ENCODE peak calls at places on chromosomes 7 and 10, in nine cellular contexts. P is HCT116, C is SK-N-SH, I is neural progenitor cell, S is MM.1S, B is GM23248, J is PC-3, G is hepatocyte, V is GM23338. E is an unnamed sample. For H3K79me2, the result is how much of the 10 kb centered on the place peaks cover.

GRCh38 chr10:21527634-21528451 is 2.4 kb upstream of the SKIDA1 start:
- DNase-seq in B (peak), V (no peak), S (no peak), C (no peak), P (no peak), J (peak), I (no peak), G (no peak), E (no peak)

GRCh38 chr7:140593583-140593982 is 47.0 kb downstream of the DENND2A start:
- DNase-seq in J (no peak), C (no peak), V (no peak), S (no peak), P (no peak), I (no peak), B (no peak), G (no peak), E (no peak)

GRCh38 chr7:151817315-151817690 is 59.6 kb downstream of the PRKAG2 start:
- DNase-seq in I (no peak), B (no peak), G (no peak), C (no peak), P (no peak), V (no peak), J (no peak), S (no peak), E (no peak)

GRCh38 chr10:3107426-3107961 is 40.1 kb downstream of the PFKP start:
- DNase-seq in P (no peak), I (no peak), C (no peak), J (no peak), S (no peak), V (no peak), B (peak), G (no peak), E (no peak)

GRCh38 chr7:2732388-2732787 is 44.4 kb downstream of the AMZ1 start:
- DNase-seq in I (no peak), C (no peak), P (no peak), J (no peak), V (no peak), B (no peak), G (no peak), S (no peak), E (no peak)

GRCh38 chr7:82444220-82445049 is 858 bp upstream of the CACNA2D1 start:
- DNase-seq in S (peak), P (no peak), V (peak), I (peak), G (no peak), B (no peak), J (peak), C (no peak), E (no peak)

GRCh38 chr7:33998487-33998886 is 93.1 kb downstream of the BMPER start:
- DNase-seq in G (no peak), C (no peak), V (no peak), B (no peak), S (no peak), P (no peak), J (no peak), I (no peak), E (no peak)

GRCh38 chr10:1354776-1355435 is 298.7 kb downstream of the WDR37 start:
- DNase-seq in G (no peak), J (no peak), P (no peak), V (no peak), B (no peak), I (no peak), S (no peak), C (no peak), E (no peak)

GRCh38 chr7:1014681-1015080 is 29.7 kb upstream of the GPR146 start:
- DNase-seq in I (no peak), S (no peak), C (no peak), B (no peak), J (no peak), V (no peak), G (no peak), P (no peak), E (no peak)

GRCh38 chr7:66460921-66461361 is 167.7 kb upstream of the KCTD7 start:
- DNase-seq in P (no peak), S (no peak), B (peak), J (peak), C (no peak), G (no peak), I (no peak), V (no peak), E (no peak)

GRCh38 chr7:65809259-65809981 is 63.5 kb upstream of the VKORC1L1 start:
- DNase-seq in P (no peak), S (no peak), I (peak), V (no peak), B (no peak), G (no peak), J (no peak), C (no peak), E (peak)

GRCh38 chr7:30276203-30276900 is 8.0 kb upstream of the ZNRF2 start:
- DNase-seq in P (peak), B (peak), I (peak), S (peak), G (peak), C (peak), V (peak), J (peak), E (peak)

GRCh38 chr7:30278386-30278785 is 6.0 kb upstream of the ZNRF2 start:
- DNase-seq in G (no peak), J (no peak), S (no peak), C (no peak), I (no peak), B (no peak), V (no peak), P (no peak), E (no peak)

GRCh38 chr7:30281263-30281662 is 3.1 kb upstream of the ZNRF2 start:
- DNase-seq in C (no peak), G (no peak), P (no peak), S (no peak), V (peak), I (peak), J (no peak), B (no peak), E (no peak)

GRCh38 chr7:30280631-30281030 is 3.8 kb upstream of the ZNRF2 start:
- DNase-seq in V (no peak), P (no peak), J (no peak), S (no peak), B (no peak), C (no peak), I (peak), G (no peak), E (no peak)

DNA sequence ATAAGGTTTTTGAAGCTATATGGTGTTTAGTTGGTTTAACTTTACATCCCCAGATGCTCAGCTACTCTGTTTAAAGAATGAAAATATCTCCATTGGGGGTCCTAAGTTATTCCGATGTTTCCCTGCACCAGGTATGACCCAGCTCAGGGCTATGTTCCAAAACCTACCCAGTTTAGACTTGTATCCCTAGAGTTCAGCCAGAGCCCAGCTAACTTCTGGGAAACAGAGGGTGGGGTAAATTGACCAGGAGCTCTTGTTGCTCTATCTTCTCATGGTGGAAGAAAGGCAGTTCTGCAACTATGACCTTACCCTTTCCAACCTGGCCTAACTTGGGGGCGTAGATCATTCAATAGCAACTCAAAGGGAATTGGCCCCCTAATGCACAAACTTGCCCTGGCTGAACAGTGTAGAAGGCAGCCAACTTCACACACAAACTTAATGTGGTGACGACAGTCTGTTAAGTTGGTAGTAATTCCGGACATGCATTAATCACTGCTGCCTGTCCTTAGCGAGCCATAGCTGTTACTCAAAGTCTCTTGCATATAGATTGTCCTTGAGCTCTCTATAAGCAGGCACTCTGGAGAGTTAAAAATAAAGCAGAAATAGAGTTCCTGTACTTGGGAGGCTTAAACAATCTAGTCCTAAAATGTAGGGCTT is 5.4 kb upstream of the ZNRF2 start:
- DNase-seq in J (no peak), B (no peak), V (no peak), C (no peak), S (no peak), I (no peak), G (no peak), P (no peak), E (peak)
- H2AFZ ChIP-seq in J (no peak), B (no peak), V (no peak), C (no peak), S (no peak), I (no peak), G (no peak), P (no peak), E (peak)

DNA sequence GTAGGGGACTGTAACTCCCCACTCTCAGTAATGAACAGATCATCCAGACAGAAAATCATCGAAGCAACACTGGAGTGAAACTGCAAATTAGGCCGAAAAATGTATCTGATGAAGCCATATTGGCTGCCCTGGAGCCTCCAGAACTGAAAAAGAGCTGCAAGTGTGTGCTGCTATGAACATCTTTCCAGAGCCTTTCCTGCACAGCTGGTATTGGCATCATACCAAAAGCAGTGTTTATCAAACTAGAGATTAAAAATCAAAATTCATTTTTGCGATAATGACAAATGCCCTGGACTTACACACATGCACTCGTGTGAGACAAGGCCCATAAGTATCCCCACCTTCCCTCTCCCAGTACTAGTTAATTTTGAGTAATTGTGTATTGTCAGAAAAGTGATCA is 6.8 kb upstream of the CLDN12 start:
- DNase-seq in V (no peak), I (no peak), P (no peak), C (peak), J (no peak), G (no peak), B (no peak), S (no peak), E (no peak)
- TF ChIP-seq EZH2phosphoT487 in V (no peak), I (no peak), P (no peak), C (no peak), J (no peak), G (no peak), B (no peak), S (no peak), E (no peak)

GRCh38 chr10:109913351-109913902 is 9.9 kb downstream of the XPNPEP1 start:
- DNase-seq in J (no peak), C (no peak), B (no peak), I (peak), V (no peak), P (no peak), S (no peak), G (no peak), E (no peak)
- H3K79me2 ChIP-seq in J (half or more), C (half or more), B (half or more), I (half or more), V (under half), P (half or more), S (under half), G (half or more), E (half or more)

GRCh38 chr7:13849528-13849892 is 140.0 kb downstream of the ETV1 start:
- DNase-seq in S (no peak), I (no peak), P (no peak), B (peak), J (no peak), C (no peak), V (no peak), G (no peak), E (no peak)
- H2AFZ ChIP-seq in S (no peak), I (no peak), P (peak), B (peak), J (no peak), C (peak), V (peak), G (no peak), E (no peak)